ENCODE peak calls at places on chromosome 6, in nine cellular contexts. G is fibroblast of lung, X is mesendoderm, O is HepG2, E is hepatocyte, Y is GM12878, B is A549, V is Karpas-422, R is PC-3. Z is an unnamed sample.
A peak's percentile ranks its signal among the peaks of the same experiment; 100 is the strongest.

GRCh38 chr6:110537208-110538123 is 61.1 kb upstream of the SLC22A16 start:
- DNase-seq in G (peak; percentile 96), X (peak; percentile 52), O (peak; percentile 73), E (peak; percentile 67), Y (no peak), B (peak; percentile 70), V (no peak), R (peak; percentile 93), Z (peak; percentile 97)

GRCh38 chr6:37807656-37808055 is 11.9 kb upstream of the ZFAND3 start:
- DNase-seq in G (no peak), X (no peak), O (no peak), E (no peak), Y (no peak), B (no peak), V (no peak), R (no peak), Z (no peak)

GRCh38 chr6:45710304-45710821 is 305.3 kb downstream of the CLIC5 start:
- DNase-seq in G (peak; percentile 55), X (no peak), O (no peak), E (peak; percentile 32), Y (peak; percentile 62), B (peak; percentile 2), V (no peak), R (peak; percentile 84), Z (peak; percentile 83)

GRCh38 chr6:89506716-89507597 is 74.0 kb downstream of the ANKRD6 start:
- DNase-seq in G (no peak), X (peak; percentile 61), O (peak; percentile 2), E (no peak), Y (no peak), B (no peak), V (no peak), R (no peak), Z (no peak)

GRCh38 chr6:124999105-124999764 is 37.0 kb downstream of the RNF217 start:
- DNase-seq in G (no peak), X (no peak), O (no peak), E (no peak), Y (no peak), B (no peak), V (no peak), R (peak; percentile 53), Z (peak; percentile 44)

GRCh38 chr6:150143521-150144293 is 863 bp downstream of the PPP1R14C start:
- DNase-seq in G (no peak), X (no peak), O (no peak), E (no peak), Y (no peak), B (no peak), V (no peak), R (no peak), Z (no peak)

GRCh38 chr6:149474108-149474935 is 10.5 kb downstream of the ZC3H12D start:
- DNase-seq in G (no peak), X (no peak), O (no peak), E (no peak), Y (no peak), B (no peak), V (no peak), R (no peak), Z (no peak)

GRCh38 chr6:113481441-113481840 is 375.7 kb upstream of the MARCKS start:
- DNase-seq in G (no peak), X (peak; percentile 52), O (no peak), E (peak; percentile 28), Y (no peak), B (no peak), V (no peak), R (no peak), Z (peak; percentile 56)

GRCh38 chr6:70241991-70242420 is 60.9 kb downstream of the COL9A1 start:
- DNase-seq in G (no peak), X (peak; percentile 3), O (peak; percentile 24), E (peak; percentile 22), Y (no peak), B (no peak), V (no peak), R (no peak), Z (no peak)

GRCh38 chr6:30444451-30444742 is 44.9 kb upstream of the HLA-E start:
- DNase-seq in G (no peak), X (no peak), O (no peak), E (no peak), Y (no peak), B (no peak), V (no peak), R (no peak), Z (no peak)

GRCh38 chr6:158769696-158770446 is 49.3 kb downstream of the EZR start:
- DNase-seq in G (no peak), X (peak; percentile 55), O (no peak), E (no peak), Y (no peak), B (no peak), V (no peak), R (no peak), Z (no peak)

GRCh38 chr6:87287251-87287650 is 35.1 kb upstream of the SMIM8 start:
- DNase-seq in G (no peak), X (no peak), O (no peak), E (no peak), Y (no peak), B (no peak), V (no peak), R (peak; percentile 19), Z (no peak)

GRCh38 chr6:34539181-34539580 is 16.9 kb downstream of the SPDEF start:
- DNase-seq in G (no peak), X (no peak), O (no peak), E (no peak), Y (no peak), B (no peak), V (no peak), R (no peak), Z (no peak)

GRCh38 chr6:13472099-13472498 is 15.3 kb downstream of the GFOD1 start:
- DNase-seq in G (peak; percentile 85), X (no peak), O (no peak), E (no peak), Y (no peak), B (no peak), V (no peak), R (no peak), Z (no peak)

GRCh38 chr6:124943658-124944057 is 18.6 kb upstream of the RNF217 start:
- DNase-seq in G (no peak), X (no peak), O (no peak), E (no peak), Y (no peak), B (no peak), V (no peak), R (no peak), Z (no peak)

GRCh38 chr6:83231146-83231545 is 38.0 kb downstream of the RWDD2A start:
- DNase-seq in G (peak; percentile 60), X (no peak), O (no peak), E (no peak), Y (no peak), B (no peak), V (no peak), R (no peak), Z (no peak)

GRCh38 chr6:34491091-34491430 is 25.2 kb downstream of the PACSIN1 start:
- DNase-seq in G (peak; percentile 38), X (peak; percentile 64), O (no peak), E (peak; percentile 36), Y (no peak), B (no peak), V (no peak), R (no peak), Z (no peak)

GRCh38 chr6:89887452-89888137 is 6.7 kb upstream of the GJA10 start:
- DNase-seq in G (peak; percentile 2), X (peak; percentile 16), O (no peak), E (no peak), Y (no peak), B (no peak), V (peak; percentile 4), R (no peak), Z (no peak)

GRCh38 chr6:35300848-35301247 is 3.2 kb downstream of the DEF6 start:
- DNase-seq in G (no peak), X (no peak), O (no peak), E (no peak), Y (no peak), B (no peak), V (no peak), R (no peak), Z (no peak)

GRCh38 chr6:160010067-160010466 is 41.2 kb downstream of the IGF2R start:
- DNase-seq in G (peak; percentile 74), X (no peak), O (no peak), E (no peak), Y (no peak), B (no peak), V (no peak), R (no peak), Z (no peak)

GRCh38 chr6:166006593-166007301 is 160.9 kb downstream of the TBXT start:
- DNase-seq in G (peak; percentile 88), X (peak; percentile 45), O (no peak), E (no peak), Y (no peak), B (peak; percentile 88), V (no peak), R (no peak), Z (no peak)
- H3K4me3 ChIP-seq in G (peak overlapping the region; percentile 12), X (no peak overlapping the region), O (no peak overlapping the region), E (peak overlapping the region; percentile 3), Y (no peak overlapping the region), B (peak overlapping the region; percentile 29), V (no peak overlapping the region), R (no peak overlapping the region), Z (no peak overlapping the region)

DNA sequence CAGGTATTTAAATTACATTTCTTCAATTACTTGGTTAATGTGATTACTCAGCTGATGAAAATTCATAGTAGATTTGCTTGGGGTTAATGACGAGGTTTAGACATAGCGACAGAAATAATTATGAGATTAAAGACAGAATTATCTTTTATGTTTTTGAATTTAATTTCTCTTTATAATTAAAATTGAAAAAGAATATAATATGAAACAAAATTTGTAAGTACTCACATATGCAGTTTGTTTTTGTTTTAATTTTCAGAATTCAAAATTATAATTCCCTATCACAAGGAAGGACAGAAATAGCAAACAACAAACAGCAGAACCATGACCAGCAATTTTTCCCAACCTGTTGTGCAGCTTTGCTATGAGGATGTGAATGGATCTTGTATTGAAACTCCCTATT is at the start of gene TAAR8:
- DNase-seq in G (no peak), X (no peak), O (no peak), E (no peak), Y (no peak), B (no peak), V (no peak), R (no peak), Z (no peak)
- H3K27ac ChIP-seq in G (no peak within 1 kb of the TSS), X (no peak within 1 kb of the TSS), O (no peak within 1 kb of the TSS), E (no peak within 1 kb of the TSS), Y (no peak within 1 kb of the TSS), B (no peak within 1 kb of the TSS), V (no peak within 1 kb of the TSS), R (no peak within 1 kb of the TSS), Z (no peak within 1 kb of the TSS)

DNA sequence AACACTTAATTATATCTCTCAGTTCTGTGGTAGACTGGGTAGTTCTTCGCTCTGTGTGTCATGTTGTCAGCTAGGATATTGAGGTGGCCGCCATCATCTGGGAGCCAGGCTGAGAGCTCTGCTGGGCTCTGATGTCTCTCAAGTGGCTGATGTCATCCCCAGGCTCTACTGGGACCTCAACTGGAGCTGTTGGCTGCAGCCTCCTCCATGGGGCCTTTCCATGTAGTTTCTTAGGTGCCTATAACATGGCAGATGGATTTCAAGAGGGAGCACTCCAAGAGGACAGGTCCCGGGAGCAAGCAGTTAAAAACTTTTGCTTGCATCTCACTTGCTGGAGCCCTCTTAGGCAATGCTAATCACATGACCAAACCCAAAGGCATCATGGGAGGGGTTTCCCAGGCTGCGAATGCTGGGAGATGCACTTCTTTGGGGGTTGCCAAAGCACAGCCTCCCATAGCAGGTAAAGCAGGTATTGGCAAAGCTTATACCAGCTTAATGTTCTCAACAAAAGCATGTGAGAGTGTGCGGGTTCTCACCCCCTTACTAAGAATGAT is 129.8 kb downstream of the TMEM242 start:
- DNase-seq in G (no peak), X (no peak), O (no peak), E (no peak), Y (no peak), B (no peak), V (no peak), R (no peak), Z (no peak)
- H3K4me2 ChIP-seq in G (no peak overlapping the region), X (no peak overlapping the region), O (no peak overlapping the region), E (no peak overlapping the region), Y (no peak overlapping the region), B (no peak overlapping the region), V (peak overlapping the region; percentile 22), R (no peak overlapping the region), Z (peak overlapping the region; percentile 44)

GRCh38 chr6:24874776-24875175 is 61.0 kb downstream of the RIPOR2 start:
- DNase-seq in G (no peak), X (no peak), O (no peak), E (no peak), Y (no peak), B (no peak), V (no peak), R (no peak), Z (no peak)
- H3K4me3 ChIP-seq in G (no peak overlapping the region), X (no peak overlapping the region), O (no peak overlapping the region), E (no peak overlapping the region), Y (no peak overlapping the region), B (no peak overlapping the region), V (no peak overlapping the region), R (no peak overlapping the region), Z (no peak overlapping the region)